ENCODE peak calls at places on chromosome 1, in six cellular contexts. Q is astrocyte, M is A673, X is IMR-90, J is mesendoderm, T is adrenal gland. E is an unnamed sample. For H3K4me1, the result is how much of the 10 kb centered on the place peaks cover.

GRCh38 chr1:162373072-162373427 is 3.6 kb downstream of the SPATA46 start:
- DNase-seq in M (no peak), Q (no peak), J (no peak), T (no peak), X (no peak), E (no peak)

GRCh38 chr1:109084563-109085517 is 5.7 kb upstream of the TMEM167B start:
- DNase-seq in X (peak), T (no peak), Q (peak), M (no peak), J (no peak), E (peak)

GRCh38 chr1:201295861-201296260 is 12.6 kb downstream of the PKP1 start:
- DNase-seq in X (peak), J (no peak), T (no peak), M (peak), Q (peak), E (peak)

GRCh38 chr1:180636138-180636537 is 4.3 kb downstream of the XPR1 start:
- DNase-seq in T (no peak), Q (no peak), J (peak), X (peak), M (peak), E (peak)

GRCh38 chr1:169146536-169147214 is 40.2 kb downstream of the ATP1B1 start:
- DNase-seq in J (peak), T (no peak), M (no peak), Q (no peak), X (no peak), E (no peak)

GRCh38 chr1:40810915-40811314 is 27.3 kb downstream of the KCNQ4 start:
- DNase-seq in M (no peak), X (no peak), Q (no peak), T (no peak), J (no peak), E (no peak)

GRCh38 chr1:223500560-223501425 is 107.6 kb downstream of the CCDC185 start:
- DNase-seq in Q (peak), J (peak), T (peak), M (no peak), X (peak), E (peak)

GRCh38 chr1:72129869-72130268 is 152.5 kb downstream of the NEGR1 start:
- DNase-seq in J (no peak), T (no peak), Q (no peak), M (no peak), X (no peak), E (no peak)

GRCh38 chr1:118185083-118185899 is at the start of gene SPAG17:
- DNase-seq in T (peak), Q (peak), M (no peak), X (peak), J (peak), E (no peak)

GRCh38 chr1:108881369-108881768 is 4.6 kb downstream of the GPSM2 start:
- DNase-seq in X (peak), J (no peak), T (no peak), M (no peak), Q (peak), E (peak)

GRCh38 chr1:12063141-12064072 is at the start of gene TNFRSF8:
- DNase-seq in Q (no peak), T (no peak), M (peak), J (peak), X (peak), E (no peak)

GRCh38 chr1:56285554-56286402 is 293.6 kb downstream of the PLPP3 start:
- DNase-seq in Q (peak), X (no peak), T (no peak), J (no peak), M (no peak), E (no peak)

GRCh38 chr1:54988975-54989374 is 8.5 kb downstream of the TMEM61 start:
- DNase-seq in Q (no peak), J (no peak), T (no peak), M (no peak), X (no peak), E (no peak)

GRCh38 chr1:199081739-199082138 is 442.9 kb downstream of the PTPRC start:
- DNase-seq in Q (no peak), X (no peak), M (no peak), J (no peak), T (no peak), E (no peak)
- H3K27ac ChIP-seq in Q (no peak), X (no peak), M (no peak), J (no peak), T (no peak), E (no peak)

GRCh38 chr1:174743654-174744561 is 255.8 kb upstream of the CACYBP start:
- DNase-seq in Q (peak), M (peak), T (no peak), J (peak), X (peak), E (peak)
- H3K4me1 ChIP-seq in Q (under half), M (under half), T (under half), J (under half), X (under half), E (under half)

DNA sequence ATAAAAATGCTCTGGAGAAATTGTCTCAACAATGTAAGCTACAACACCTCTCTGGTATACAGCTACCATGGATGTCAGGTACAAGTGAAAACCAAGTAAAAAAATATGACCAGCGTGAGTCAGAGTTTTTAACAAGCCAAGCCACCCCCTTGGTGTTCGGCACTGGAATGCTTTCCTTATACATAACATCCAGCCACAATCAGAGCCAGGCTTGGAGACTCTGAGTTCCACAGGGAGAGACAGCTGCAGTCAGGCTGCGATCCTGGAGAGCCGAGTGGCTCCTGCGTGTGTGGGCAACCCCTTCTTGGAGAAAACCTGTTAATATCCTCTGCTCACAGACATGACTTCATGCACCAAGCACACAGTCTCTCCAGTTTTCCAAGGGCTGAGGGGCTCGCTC is 21.8 kb downstream of the TSPAN2 start:
- DNase-seq in M (no peak), X (peak), Q (peak), J (no peak), T (no peak), E (peak)
- H3K27ac ChIP-seq in M (no peak), X (no peak), Q (peak), J (no peak), T (no peak), E (no peak)

GRCh38 chr1:178935610-178936009 is 64.7 kb upstream of the ANGPTL1 start:
- DNase-seq in M (no peak), Q (no peak), J (no peak), T (no peak), X (no peak), E (no peak)
- H3K4me1 ChIP-seq in M (under half), Q (under half), J (under half), T (under half), X (under half), E (under half)

DNA sequence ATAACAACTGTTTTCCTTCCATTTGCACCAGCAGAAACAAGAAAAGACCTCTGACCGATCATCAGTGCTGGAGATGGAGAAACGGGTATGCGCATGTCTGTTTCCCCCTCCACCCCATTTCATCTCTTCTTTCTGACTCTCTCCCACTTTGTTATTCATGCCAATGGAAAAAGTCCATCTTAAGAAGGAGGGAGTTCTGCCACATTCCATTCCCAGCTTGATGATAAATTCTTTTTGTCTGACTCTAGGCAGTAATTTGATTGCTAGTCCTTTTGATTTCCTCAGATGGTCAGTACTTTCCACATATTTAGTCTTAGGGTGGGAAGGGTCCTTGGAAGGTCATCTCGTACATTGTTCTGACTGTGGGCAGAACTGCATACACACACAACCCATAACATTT is 142.5 kb downstream of the SYT2 start:
- DNase-seq in M (no peak), X (no peak), J (peak), T (no peak), Q (peak), E (no peak)
- H3K27ac ChIP-seq in M (no peak), X (no peak), J (peak), T (no peak), Q (peak), E (no peak)

GRCh38 chr1:156813750-156814570 is 2.7 kb downstream of the SH2D2A start:
- DNase-seq in X (peak), Q (peak), M (peak), J (peak), T (peak), E (peak)

GRCh38 chr1:156815307-156815826 is 1.3 kb downstream of the SH2D2A start:
- DNase-seq in M (no peak), T (peak), Q (peak), J (peak), X (peak), E (peak)

GRCh38 chr1:156814571-156815260 is 1.9 kb downstream of the SH2D2A start:
- DNase-seq in T (no peak), X (no peak), M (no peak), J (no peak), Q (no peak), E (peak)

GRCh38 chr1:156812293-156812990 is 4.2 kb downstream of the SH2D2A start:
- DNase-seq in M (no peak), T (no peak), J (no peak), Q (no peak), X (no peak), E (peak)

GRCh38 chr1:156813298-156813697 is 3.4 kb downstream of the SH2D2A start:
- DNase-seq in J (no peak), T (no peak), X (no peak), Q (no peak), M (no peak), E (no peak)
- H3K4me1 ChIP-seq in J (under half), T (under half), X (under half), Q (under half), M (under half), E (under half)

DNA sequence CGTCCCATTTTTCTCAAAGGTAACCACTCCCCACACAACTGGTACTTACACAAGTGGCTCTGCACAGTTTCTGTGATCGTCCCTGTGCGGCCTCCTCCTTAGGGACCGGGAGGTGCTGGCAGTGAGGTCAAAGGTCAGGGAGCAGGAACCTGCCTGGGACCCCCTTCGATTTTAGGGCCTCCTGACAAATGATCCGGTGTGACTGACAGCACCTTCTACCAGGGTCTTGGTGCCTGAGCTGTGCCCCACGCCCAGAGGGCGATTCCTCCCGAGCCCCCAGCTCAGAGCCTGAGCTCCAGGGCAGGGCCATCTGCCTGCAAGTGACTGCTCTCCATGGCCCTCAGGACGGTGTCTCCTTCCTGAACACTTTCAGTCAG is 11.8 kb upstream of the TMEM240 start:
- DNase-seq in T (no peak), M (no peak), X (no peak), Q (no peak), J (no peak), E (no peak)
- H3K27ac ChIP-seq in T (no peak), M (no peak), X (no peak), Q (no peak), J (no peak), E (no peak)

GRCh38 chr1:225769687-225770086 is 7.9 kb upstream of the SRP9 start:
- DNase-seq in X (no peak), J (no peak), Q (no peak), M (peak), T (no peak), E (no peak)
- H3K4me1 ChIP-seq in X (under half), J (under half), Q (under half), M (under half), T (half or more), E (half or more)